ENCODE peak calls at places on chromosomes 11 and 22, in five cellular contexts. One of them, this sample, is unnamed.

GRCh38 chr11:117572671-117573070 is 224.3 kb downstream of the DSCAML1 start:
- DNase-seq in NCI-H1105: no peak
- DNase-seq in stimulated activated CD4-positive, alpha-beta T cell treated with anti-CD3 and anti-CD28 coated beads, Interleukin-1b, Interleukin-23, amount 100 ng/mL, for 1 hour: no peak
- DNase-seq in EL: no peak
- DNase-seq in activated CD8-positive, alpha-beta memory T cell treated with anti-CD3 and anti-CD28 coated beads, Interleukin-2, amount 50 U/mL, for 48 hours: no peak
- DNase-seq in this sample: no peak

GRCh38 chr11:28482666-28483065 is 374.5 kb downstream of the METTL15 start:
- DNase-seq in EL: no peak
- DNase-seq in stimulated activated CD4-positive, alpha-beta T cell treated with anti-CD3 and anti-CD28 coated beads, Interleukin-1b, Interleukin-23, amount 100 ng/mL, for 1 hour: no peak
- DNase-seq in activated CD8-positive, alpha-beta memory T cell treated with anti-CD3 and anti-CD28 coated beads, Interleukin-2, amount 50 U/mL, for 48 hours: no peak
- DNase-seq in NCI-H1105: no peak
- DNase-seq in this sample: no peak

GRCh38 chr22:20777420-20778177 is 3.7 kb downstream of the SERPIND1 start:
- DNase-seq in activated CD8-positive, alpha-beta memory T cell treated with anti-CD3 and anti-CD28 coated beads, Interleukin-2, amount 50 U/mL, for 48 hours: no peak
- DNase-seq in stimulated activated CD4-positive, alpha-beta T cell treated with anti-CD3 and anti-CD28 coated beads, Interleukin-1b, Interleukin-23, amount 100 ng/mL, for 1 hour: no peak
- DNase-seq in NCI-H1105: peak; percentile 8
- DNase-seq in EL: peak; percentile 85
- DNase-seq in this sample: no peak

GRCh38 chr22:48241658-48242057 is 1479.2 kb downstream of the TBC1D22A start:
- DNase-seq in NCI-H1105: no peak
- DNase-seq in activated CD8-positive, alpha-beta memory T cell treated with anti-CD3 and anti-CD28 coated beads, Interleukin-2, amount 50 U/mL, for 48 hours: no peak
- DNase-seq in stimulated activated CD4-positive, alpha-beta T cell treated with anti-CD3 and anti-CD28 coated beads, Interleukin-1b, Interleukin-23, amount 100 ng/mL, for 1 hour: no peak
- DNase-seq in EL: no peak
- DNase-seq in this sample: no peak

GRCh38 chr22:43883012-43883661 is 8.7 kb downstream of the PNPLA5 start:
- DNase-seq in EL: peak; percentile 86
- DNase-seq in NCI-H1105: peak; percentile 55
- DNase-seq in stimulated activated CD4-positive, alpha-beta T cell treated with anti-CD3 and anti-CD28 coated beads, Interleukin-1b, Interleukin-23, amount 100 ng/mL, for 1 hour: no peak
- DNase-seq in activated CD8-positive, alpha-beta memory T cell treated with anti-CD3 and anti-CD28 coated beads, Interleukin-2, amount 50 U/mL, for 48 hours: peak; percentile 75
- DNase-seq in this sample: no peak

GRCh38 chr11:32219320-32219719 is 128.4 kb downstream of the RCN1 start:
- DNase-seq in stimulated activated CD4-positive, alpha-beta T cell treated with anti-CD3 and anti-CD28 coated beads, Interleukin-1b, Interleukin-23, amount 100 ng/mL, for 1 hour: no peak
- DNase-seq in EL: no peak
- DNase-seq in activated CD8-positive, alpha-beta memory T cell treated with anti-CD3 and anti-CD28 coated beads, Interleukin-2, amount 50 U/mL, for 48 hours: no peak
- DNase-seq in NCI-H1105: no peak
- DNase-seq in this sample: no peak

GRCh38 chr11:109704432-109704831 is 282.4 kb downstream of the C11orf87 start:
- DNase-seq in NCI-H1105: peak; percentile 12
- DNase-seq in EL: no peak
- DNase-seq in activated CD8-positive, alpha-beta memory T cell treated with anti-CD3 and anti-CD28 coated beads, Interleukin-2, amount 50 U/mL, for 48 hours: no peak
- DNase-seq in stimulated activated CD4-positive, alpha-beta T cell treated with anti-CD3 and anti-CD28 coated beads, Interleukin-1b, Interleukin-23, amount 100 ng/mL, for 1 hour: no peak
- DNase-seq in this sample: no peak

GRCh38 chr22:25692965-25693565 is 48.9 kb upstream of the MYO18B start:
- DNase-seq in stimulated activated CD4-positive, alpha-beta T cell treated with anti-CD3 and anti-CD28 coated beads, Interleukin-1b, Interleukin-23, amount 100 ng/mL, for 1 hour: no peak
- DNase-seq in NCI-H1105: no peak
- DNase-seq in activated CD8-positive, alpha-beta memory T cell treated with anti-CD3 and anti-CD28 coated beads, Interleukin-2, amount 50 U/mL, for 48 hours: no peak
- DNase-seq in EL: no peak
- DNase-seq in this sample: no peak

GRCh38 chr11:32113637-32114203 is 22.8 kb downstream of the RCN1 start:
- DNase-seq in NCI-H1105: no peak
- DNase-seq in activated CD8-positive, alpha-beta memory T cell treated with anti-CD3 and anti-CD28 coated beads, Interleukin-2, amount 50 U/mL, for 48 hours: no peak
- DNase-seq in EL: no peak
- DNase-seq in stimulated activated CD4-positive, alpha-beta T cell treated with anti-CD3 and anti-CD28 coated beads, Interleukin-1b, Interleukin-23, amount 100 ng/mL, for 1 hour: no peak
- DNase-seq in this sample: no peak

GRCh38 chr22:27100789-27101188 is 443.4 kb downstream of the MIAT start:
- DNase-seq in activated CD8-positive, alpha-beta memory T cell treated with anti-CD3 and anti-CD28 coated beads, Interleukin-2, amount 50 U/mL, for 48 hours: no peak
- DNase-seq in EL: peak; percentile 63
- DNase-seq in stimulated activated CD4-positive, alpha-beta T cell treated with anti-CD3 and anti-CD28 coated beads, Interleukin-1b, Interleukin-23, amount 100 ng/mL, for 1 hour: no peak
- DNase-seq in NCI-H1105: peak; percentile 46
- DNase-seq in this sample: no peak

GRCh38 chr11:45371251-45371749 is 85.2 kb upstream of the SYT13 start:
- DNase-seq in NCI-H1105: peak; percentile 93
- DNase-seq in stimulated activated CD4-positive, alpha-beta T cell treated with anti-CD3 and anti-CD28 coated beads, Interleukin-1b, Interleukin-23, amount 100 ng/mL, for 1 hour: peak; percentile 8
- DNase-seq in activated CD8-positive, alpha-beta memory T cell treated with anti-CD3 and anti-CD28 coated beads, Interleukin-2, amount 50 U/mL, for 48 hours: peak; percentile 88
- DNase-seq in EL: peak; percentile 54
- DNase-seq in this sample: peak; percentile 14

GRCh38 chr11:91243065-91243464 is 981.6 kb upstream of the FAT3 start:
- DNase-seq in NCI-H1105: no peak
- DNase-seq in activated CD8-positive, alpha-beta memory T cell treated with anti-CD3 and anti-CD28 coated beads, Interleukin-2, amount 50 U/mL, for 48 hours: no peak
- DNase-seq in stimulated activated CD4-positive, alpha-beta T cell treated with anti-CD3 and anti-CD28 coated beads, Interleukin-1b, Interleukin-23, amount 100 ng/mL, for 1 hour: no peak
- DNase-seq in EL: no peak
- DNase-seq in this sample: no peak

GRCh38 chr11:66868082-66868725 is 11.3 kb downstream of the LRFN4 start:
- DNase-seq in stimulated activated CD4-positive, alpha-beta T cell treated with anti-CD3 and anti-CD28 coated beads, Interleukin-1b, Interleukin-23, amount 100 ng/mL, for 1 hour: no peak
- DNase-seq in activated CD8-positive, alpha-beta memory T cell treated with anti-CD3 and anti-CD28 coated beads, Interleukin-2, amount 50 U/mL, for 48 hours: no peak
- DNase-seq in NCI-H1105: no peak
- DNase-seq in EL: no peak
- DNase-seq in this sample: no peak

GRCh38 chr11:57644748-57645715 is 4.7 kb downstream of the YPEL4 start:
- DNase-seq in EL: peak; percentile 73
- DNase-seq in NCI-H1105: peak; percentile 75
- DNase-seq in activated CD8-positive, alpha-beta memory T cell treated with anti-CD3 and anti-CD28 coated beads, Interleukin-2, amount 50 U/mL, for 48 hours: peak; percentile 91
- DNase-seq in stimulated activated CD4-positive, alpha-beta T cell treated with anti-CD3 and anti-CD28 coated beads, Interleukin-1b, Interleukin-23, amount 100 ng/mL, for 1 hour: peak; percentile 75
- DNase-seq in this sample: no peak

GRCh38 chr11:126153999-126154398 is 57.5 kb downstream of the RPUSD4 start:
- DNase-seq in NCI-H1105: no peak
- DNase-seq in EL: peak; percentile 75
- DNase-seq in stimulated activated CD4-positive, alpha-beta T cell treated with anti-CD3 and anti-CD28 coated beads, Interleukin-1b, Interleukin-23, amount 100 ng/mL, for 1 hour: no peak
- DNase-seq in activated CD8-positive, alpha-beta memory T cell treated with anti-CD3 and anti-CD28 coated beads, Interleukin-2, amount 50 U/mL, for 48 hours: no peak
- DNase-seq in this sample: no peak

GRCh38 chr11:87878373-87878779 is 296.9 kb downstream of the RAB38 start:
- DNase-seq in NCI-H1105: peak; percentile 36
- DNase-seq in EL: peak; percentile 56
- DNase-seq in stimulated activated CD4-positive, alpha-beta T cell treated with anti-CD3 and anti-CD28 coated beads, Interleukin-1b, Interleukin-23, amount 100 ng/mL, for 1 hour: no peak
- DNase-seq in activated CD8-positive, alpha-beta memory T cell treated with anti-CD3 and anti-CD28 coated beads, Interleukin-2, amount 50 U/mL, for 48 hours: no peak
- DNase-seq in this sample: no peak

This sample was measured in GOT3.